ENCODE peak calls at places on chromosomes 16 and 17, in nine cellular contexts. M, J, G, E, Y, A, Z, R and W are unnamed samples. For H3K4me1, the result is how much of the 10 kb centered on the place peaks cover.

GRCh38 chr17:8935194-8935593 is 30.3 kb downstream of the PIK3R5 start:
- DNase-seq in J (no peak), M (no peak), A (peak), Y (no peak), E (no peak), Z (no peak), G (no peak), R (peak), W (no peak)

GRCh38 chr17:62891659-62892058 is 74.4 kb upstream of the TANC2 start:
- DNase-seq in A (no peak), Y (no peak), J (no peak), R (no peak), M (no peak), Z (no peak), E (no peak), G (no peak), W (no peak)

GRCh38 chr17:8894673-8895578 is 27.5 kb upstream of the PIK3R6 start:
- DNase-seq in J (no peak), Z (peak), M (peak), Y (no peak), G (no peak), E (peak), R (peak), A (peak), W (peak)

GRCh38 chr17:40107266-40107980 is 7.0 kb upstream of the NR1D1 start:
- DNase-seq in Y (no peak), G (no peak), J (no peak), R (peak), M (peak), Z (no peak), E (peak), A (no peak), W (no peak)

GRCh38 chr17:71633391-71633849 is 487.4 kb upstream of the SOX9 start:
- DNase-seq in E (no peak), G (no peak), R (peak), A (no peak), Y (no peak), M (no peak), Z (no peak), J (no peak), W (no peak)

GRCh38 chr17:12644623-12645022 is 21.1 kb upstream of the MYOCD start:
- DNase-seq in E (no peak), R (no peak), Y (no peak), A (no peak), Z (no peak), J (no peak), M (no peak), G (no peak), W (no peak)

GRCh38 chr17:69874220-69874670 is 200.8 kb upstream of the KCNJ16 start:
- DNase-seq in J (no peak), A (no peak), M (no peak), E (no peak), R (peak), Y (no peak), G (no peak), Z (no peak), W (no peak)

GRCh38 chr16:68028996-68029395 is 5.9 kb downstream of the DUS2 start:
- DNase-seq in E (no peak), G (no peak), M (no peak), J (no peak), A (no peak), Z (no peak), Y (no peak), R (no peak), W (no peak)

GRCh38 chr16:61370564-61370963 is 665.7 kb downstream of the CDH8 start:
- DNase-seq in J (no peak), Y (no peak), A (no peak), M (no peak), Z (no peak), E (no peak), G (no peak), R (no peak), W (no peak)

GRCh38 chr17:67673006-67673405 is 44.7 kb upstream of the NOL11 start:
- DNase-seq in J (no peak), M (no peak), E (no peak), A (no peak), Y (no peak), G (no peak), Z (no peak), R (no peak), W (no peak)

GRCh38 chr17:38428643-38429371 is 543 bp downstream of the ARHGAP23 start:
- DNase-seq in J (peak), Y (peak), A (no peak), R (peak), E (peak), G (no peak), Z (peak), M (peak), W (peak)

GRCh38 chr16:17836868-17837602 is 366.3 kb upstream of the XYLT1 start:
- DNase-seq in A (no peak), Y (no peak), E (no peak), G (no peak), M (no peak), R (peak), J (no peak), Z (no peak), W (no peak)

GRCh38 chr17:27559506-27559931 is 71.5 kb upstream of the LGALS9 start:
- DNase-seq in G (no peak), Z (no peak), E (peak), A (no peak), R (peak), J (peak), Y (no peak), M (no peak), W (peak)

GRCh38 chr16:68645494-68646388 is 631 bp downstream of the CDH3 start:
- DNase-seq in R (no peak), E (no peak), G (no peak), A (no peak), Y (no peak), J (no peak), Z (no peak), M (no peak), W (no peak)

GRCh38 chr17:79617304-79617703 is 6.5 kb upstream of the RBFOX3 start:
- DNase-seq in R (no peak), E (no peak), G (no peak), Y (no peak), J (no peak), Z (no peak), A (no peak), M (no peak), W (peak)

GRCh38 chr17:56978441-56979090 is 635 bp downstream of the SCPEP1 start:
- DNase-seq in G (no peak), Z (peak), M (no peak), Y (no peak), A (no peak), R (peak), E (no peak), J (no peak), W (no peak)

GRCh38 chr17:10668771-10669170 is 11.7 kb upstream of the MYH3 start:
- DNase-seq in R (peak), M (no peak), J (no peak), A (no peak), Z (no peak), G (no peak), E (no peak), Y (no peak), W (no peak)

GRCh38 chr16:73231969-73232554 is 184.1 kb upstream of the ZFHX3 start:
- DNase-seq in Y (no peak), J (no peak), A (no peak), E (no peak), Z (no peak), R (peak), G (no peak), M (no peak), W (no peak)
- H3K27ac ChIP-seq in Y (no peak), J (no peak), A (no peak), E (no peak), Z (no peak), R (no peak), G (no peak), M (no peak), W (no peak)

GRCh38 chr17:2706911-2707510 is 4.6 kb downstream of the CLUH start:
- DNase-seq in R (no peak), G (no peak), E (no peak), J (peak), Y (peak), Z (no peak), M (no peak), A (no peak), W (peak)
- H3K4me1 ChIP-seq in R (under half), G (half or more), E (under half), J (half or more), Y (under half), Z (under half), M (under half), A (under half), W (under half)

GRCh38 chr16:81774348-81774747 is 4.7 kb upstream of the PLCG2 start:
- DNase-seq in R (no peak), Y (no peak), G (no peak), M (no peak), E (peak), A (no peak), J (no peak), Z (peak), W (no peak)
- H3K4me3 ChIP-seq in R (no peak), Y (no peak), G (no peak), M (no peak), E (no peak), A (no peak), J (no peak), Z (peak), W (no peak)

DNA sequence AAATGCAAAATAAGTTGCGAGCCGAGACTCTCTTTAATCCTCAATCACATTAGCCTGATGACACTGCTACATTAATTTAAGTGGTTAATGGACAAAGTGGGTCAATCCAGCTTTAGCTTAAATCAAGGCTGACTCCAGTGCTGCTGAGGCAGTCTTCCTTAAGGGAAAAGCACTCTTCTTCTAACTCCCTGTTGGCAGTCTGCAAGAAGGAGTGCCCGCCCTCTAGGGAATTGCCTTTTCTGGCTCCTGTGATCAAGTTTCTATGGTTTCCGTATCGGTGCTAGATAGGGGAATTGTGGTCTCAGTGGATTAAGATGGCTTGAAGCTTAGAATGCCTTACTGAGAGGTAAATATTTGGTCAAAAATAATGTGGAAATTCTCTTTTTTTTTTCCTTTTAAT is 41.0 kb downstream of the HS3ST3B1 start:
- DNase-seq in Y (no peak), G (no peak), A (no peak), Z (no peak), E (no peak), R (peak), J (no peak), M (no peak), W (no peak)
- H3K27ac ChIP-seq in Y (no peak), G (no peak), A (no peak), Z (no peak), E (no peak), R (no peak), J (no peak), M (no peak), W (no peak)

GRCh38 chr16:2195316-2196161 is 866 bp downstream of the CASKIN1 start:
- DNase-seq in M (no peak), G (no peak), E (no peak), Y (no peak), A (no peak), J (no peak), R (no peak), Z (no peak), W (no peak)
- H3K4me1 ChIP-seq in M (under half), G (under half), E (under half), Y (under half), A (under half), J (under half), R (under half), Z (under half), W (under half)

GRCh38 chr16:89112377-89113151 is 18.9 kb downstream of the ACSF3 start:
- DNase-seq in R (no peak), M (no peak), Z (no peak), Y (no peak), G (no peak), E (no peak), A (no peak), J (no peak), W (no peak)

GRCh38 chr16:89114159-89114981 is 20.7 kb downstream of the ACSF3 start:
- DNase-seq in Y (peak), E (no peak), M (no peak), J (peak), A (no peak), Z (peak), R (peak), G (no peak), W (peak)

GRCh38 chr16:89115216-89115949 is 21.7 kb downstream of the ACSF3 start:
- DNase-seq in R (peak), J (peak), Y (peak), M (peak), A (peak), G (peak), E (peak), Z (peak), W (peak)

GRCh38 chr16:89113152-89113547 is 19.5 kb downstream of the ACSF3 start:
- DNase-seq in Z (no peak), Y (no peak), A (no peak), E (no peak), J (no peak), M (no peak), R (no peak), G (no peak), W (peak)

GRCh38 chr16:89113661-89114060 is 20.0 kb downstream of the ACSF3 start:
- DNase-seq in J (peak), G (no peak), R (no peak), Y (no peak), E (no peak), Z (peak), A (no peak), M (no peak), W (peak)
- H3K4me3 ChIP-seq in J (no peak), G (no peak), R (no peak), Y (no peak), E (no peak), Z (peak), A (no peak), M (no peak), W (no peak)

GRCh38 chr16:23836078-23836403 is 258 bp downstream of the PRKCB start:
- DNase-seq in J (no peak), Z (no peak), A (no peak), R (no peak), Y (no peak), E (no peak), M (no peak), G (no peak), W (no peak)

GRCh38 chr16:23838485-23839142 is 2.8 kb downstream of the PRKCB start:
- DNase-seq in J (no peak), Y (no peak), R (no peak), E (no peak), M (no peak), G (no peak), Z (no peak), A (no peak), W (no peak)

GRCh38 chr16:23836404-23837291 is 865 bp downstream of the PRKCB start:
- DNase-seq in A (peak), Z (peak), E (no peak), J (peak), M (peak), G (no peak), Y (peak), R (no peak), W (peak)

GRCh38 chr16:23835390-23836077 is at the start of gene PRKCB:
- DNase-seq in Z (peak), R (peak), J (peak), A (peak), G (peak), M (peak), Y (peak), E (peak), W (peak)

DNA sequence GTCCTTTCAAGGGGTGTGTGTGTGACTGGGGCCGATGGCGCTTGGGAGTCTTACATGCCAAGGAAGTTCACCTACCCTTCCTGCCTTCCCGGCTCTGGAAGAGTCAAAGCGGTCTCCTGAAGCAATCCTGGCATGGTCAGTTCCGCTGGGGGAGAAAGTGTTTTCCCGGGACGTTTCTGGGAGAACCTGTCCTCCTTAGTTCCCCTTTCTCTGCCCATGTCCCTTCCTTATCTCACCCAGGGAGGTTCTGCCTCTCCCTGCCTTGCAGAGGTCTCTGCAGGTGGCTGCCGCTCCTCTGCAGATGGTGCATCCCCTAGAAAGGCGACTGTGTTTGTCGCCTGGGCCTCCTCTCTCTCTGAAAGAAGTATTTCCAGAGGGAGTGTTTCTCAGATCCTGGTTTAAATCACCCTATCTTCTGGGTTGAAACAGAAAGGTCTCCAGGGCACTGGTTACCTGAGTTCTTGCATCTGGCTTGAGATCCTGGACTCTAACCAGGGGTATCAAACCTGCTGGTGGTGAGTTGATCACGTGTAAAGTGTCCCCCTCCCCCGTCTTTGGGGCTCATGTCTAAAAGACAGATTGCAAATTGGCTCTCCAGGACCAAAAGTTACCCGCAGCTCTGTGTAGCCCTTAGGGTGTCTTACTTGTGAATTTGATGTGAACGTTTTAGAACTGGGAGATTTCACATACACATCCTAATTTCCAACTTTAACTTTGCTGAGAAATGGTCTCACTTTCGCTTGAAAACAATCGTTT is 1.9 kb downstream of the PRKCB start:
- DNase-seq in J (no peak), E (no peak), R (no peak), Z (peak), G (no peak), Y (no peak), M (no peak), A (no peak), W (no peak)
- H3K27ac ChIP-seq in J (no peak), E (no peak), R (no peak), Z (peak), G (no peak), Y (no peak), M (peak), A (peak), W (no peak)